ENCODE peak calls at places on chromosomes 13 and 19, in seven cellular contexts. I is transverse colon; H is testis; S is CD8-positive, alpha-beta T cell; J is right lobe of liver; Z is uterus; Y is A549. L is an unnamed sample.

GRCh38 chr19:33199441-33200265 is 5.5 kb downstream of the LRP3 start:
- DNase-seq in I (no peak), H (no peak), S (no peak), J (no peak), Z (no peak), Y (no peak), L (no peak)

GRCh38 chr19:42285546-42285945 is 16.4 kb upstream of the PRR19 start:
- DNase-seq in I (no peak), H (no peak), S (no peak), J (peak; percentile 51), Z (peak; percentile 36), Y (no peak), L (no peak)

GRCh38 chr13:40206241-40207109 is 460.0 kb downstream of the FOXO1 start:
- DNase-seq in I (no peak), H (no peak), S (peak; percentile 84), J (no peak), Z (no peak), Y (no peak), L (no peak)

GRCh38 chr19:8042900-8043299 is 9.7 kb upstream of the CCL25 start:
- DNase-seq in I (no peak), H (no peak), S (no peak), J (no peak), Z (no peak), Y (no peak), L (no peak)

GRCh38 chr19:11480927-11481776 is at the start of gene ELAVL3:
- DNase-seq in I (no peak), H (no peak), S (no peak), J (no peak), Z (no peak), Y (no peak), L (no peak)

GRCh38 chr13:29284726-29285125 is 310.8 kb downstream of the SLC7A1 start:
- DNase-seq in I (no peak), H (no peak), S (no peak), J (no peak), Z (no peak), Y (no peak), L (no peak)

GRCh38 chr19:7897289-7897688 is 6.4 kb upstream of the MAP2K7 start:
- DNase-seq in I (no peak), H (no peak), S (no peak), J (peak; percentile 76), Z (no peak), Y (no peak), L (no peak)

GRCh38 chr19:54188224-54188871 is 1.0 kb downstream of the MBOAT7 start:
- DNase-seq in I (no peak), H (peak; percentile 35), S (no peak), J (no peak), Z (no peak), Y (peak; percentile 41), L (no peak)

GRCh38 chr13:110525328-110526319 is 35.9 kb downstream of the RAB20 start:
- DNase-seq in I (peak; percentile 46), H (peak; percentile 87), S (no peak), J (peak; percentile 57), Z (no peak), Y (no peak), L (no peak)

GRCh38 chr13:59480398-59480797 is 683.3 kb downstream of the DIAPH3 start:
- DNase-seq in I (no peak), H (no peak), S (no peak), J (no peak), Z (no peak), Y (no peak), L (peak; percentile 41)

GRCh38 chr13:93727301-93728141 is 500.9 kb downstream of the GPC6 start:
- DNase-seq in I (no peak), H (no peak), S (no peak), J (no peak), Z (no peak), Y (no peak), L (peak; percentile 4)

GRCh38 chr13:48155850-48156249 is 60.9 kb upstream of the MED4 start:
- DNase-seq in I (no peak), H (no peak), S (no peak), J (no peak), Z (no peak), Y (peak; percentile 23), L (peak; percentile 41)

GRCh38 chr13:33490461-33491327 is 205.1 kb upstream of the STARD13 start:
- DNase-seq in I (no peak), H (no peak), S (no peak), J (no peak), Z (no peak), Y (no peak), L (no peak)

GRCh38 chr13:50080856-50081105 is 65.5 kb downstream of the KCNRG start:
- DNase-seq in I (no peak), H (no peak), S (no peak), J (no peak), Z (no peak), Y (no peak), L (no peak)

GRCh38 chr13:110402301-110403069 is 95.4 kb downstream of the COL4A2 start:
- DNase-seq in I (no peak), H (no peak), S (no peak), J (no peak), Z (no peak), Y (no peak), L (no peak)

GRCh38 chr19:4363571-4364304 is 20.4 kb downstream of the MPND start:
- DNase-seq in I (no peak), H (no peak), S (no peak), J (no peak), Z (no peak), Y (no peak), L (no peak)

GRCh38 chr13:32731576-32731975 is 145.3 kb downstream of the PDS5B start:
- DNase-seq in I (no peak), H (no peak), S (no peak), J (no peak), Z (no peak), Y (peak; percentile 44), L (no peak)

GRCh38 chr19:44512326-44513298 is 12.3 kb upstream of the ZNF180 start:
- DNase-seq in I (peak; percentile 14), H (peak; percentile 74), S (no peak), J (no peak), Z (no peak), Y (peak; percentile 79), L (peak; percentile 56)

GRCh38 chr19:52237771-52238400 is 31.5 kb upstream of the ZNF766 start:
- DNase-seq in I (peak; percentile 59), H (peak; percentile 68), S (peak; percentile 75), J (no peak), Z (peak; percentile 68), Y (peak; percentile 69), L (peak; percentile 81)

GRCh38 chr19:40521276-40521675 is 54.5 kb downstream of the SPTBN4 start:
- DNase-seq in I (no peak), H (no peak), S (no peak), J (no peak), Z (no peak), Y (peak; percentile 83), L (peak; percentile 56)

GRCh38 chr19:10713317-10713716 is 4.6 kb upstream of the DNM2 start:
- DNase-seq in I (peak; percentile 84), H (no peak), S (no peak), J (no peak), Z (no peak), Y (no peak), L (no peak)

GRCh38 chr13:98910501-98910951 is 67.3 kb downstream of the DOCK9 start:
- DNase-seq in I (no peak), H (no peak), S (no peak), J (no peak), Z (no peak), Y (peak; percentile 44), L (no peak)

GRCh38 chr13:110690516-110690915 is 15.4 kb downstream of the CARS2 start:
- DNase-seq in I (no peak), H (no peak), S (peak; percentile 41), J (no peak), Z (no peak), Y (no peak), L (no peak)

GRCh38 chr13:107642841-107643240 is 572.5 kb downstream of the LIG4 start:
- DNase-seq in I (no peak), H (no peak), S (no peak), J (no peak), Z (no peak), Y (no peak), L (no peak)

GRCh38 chr13:40983269-40983668 is 35.8 kb downstream of the ELF1 start:
- DNase-seq in I (no peak), H (no peak), S (no peak), J (no peak), Z (no peak), Y (no peak), L (no peak)

GRCh38 chr19:34253711-34254551 is 423 bp upstream of the GARRE1 start:
- DNase-seq in I (peak; percentile 92), H (no peak), S (peak; percentile 91), J (peak; percentile 92), Z (peak; percentile 83), Y (no peak), L (peak; percentile 76)

GRCh38 chr19:46925548-46925950 is 64.8 kb downstream of the ARHGAP35 start:
- DNase-seq in I (peak; percentile 51), H (no peak), S (no peak), J (no peak), Z (no peak), Y (peak; percentile 85), L (no peak)
- H3K27ac ChIP-seq in I (peak overlapping the region; percentile 79), H (no peak overlapping the region), S (no peak overlapping the region), J (peak overlapping the region; percentile 52), Z (no peak overlapping the region), Y (peak overlapping the region; percentile 66), L (no peak overlapping the region)

GRCh38 chr13:105139048-105139379 is 1396.4 kb downstream of the EFNB2 start:
- DNase-seq in I (no peak), H (no peak), S (no peak), J (no peak), Z (no peak), Y (no peak), L (no peak)
- H3K27ac ChIP-seq in I (peak overlapping the region; percentile 66), H (no peak overlapping the region), S (peak overlapping the region; percentile 78), J (no peak overlapping the region), Z (no peak overlapping the region), Y (no peak overlapping the region), L (no peak overlapping the region)

GRCh38 chr13:23652909-23653726 is 82.9 kb downstream of the TNFRSF19 start:
- DNase-seq in I (no peak), H (no peak), S (no peak), J (no peak), Z (no peak), Y (no peak), L (no peak)
- H3K27ac ChIP-seq in I (no peak overlapping the region), H (no peak overlapping the region), S (no peak overlapping the region), J (no peak overlapping the region), Z (no peak overlapping the region), Y (no peak overlapping the region), L (no peak overlapping the region)

GRCh38 chr13:36054041-36054440 is 77.1 kb downstream of the DCLK1 start:
- DNase-seq in I (no peak), H (no peak), S (no peak), J (no peak), Z (no peak), Y (no peak), L (no peak)

GRCh38 chr13:36057041-36057440 is 74.1 kb downstream of the DCLK1 start:
- DNase-seq in I (no peak), H (no peak), S (no peak), J (no peak), Z (no peak), Y (no peak), L (peak; percentile 39)

GRCh38 chr13:36046672-36047071 is 84.5 kb downstream of the DCLK1 start:
- DNase-seq in I (no peak), H (no peak), S (no peak), J (no peak), Z (no peak), Y (no peak), L (no peak)

DNA sequence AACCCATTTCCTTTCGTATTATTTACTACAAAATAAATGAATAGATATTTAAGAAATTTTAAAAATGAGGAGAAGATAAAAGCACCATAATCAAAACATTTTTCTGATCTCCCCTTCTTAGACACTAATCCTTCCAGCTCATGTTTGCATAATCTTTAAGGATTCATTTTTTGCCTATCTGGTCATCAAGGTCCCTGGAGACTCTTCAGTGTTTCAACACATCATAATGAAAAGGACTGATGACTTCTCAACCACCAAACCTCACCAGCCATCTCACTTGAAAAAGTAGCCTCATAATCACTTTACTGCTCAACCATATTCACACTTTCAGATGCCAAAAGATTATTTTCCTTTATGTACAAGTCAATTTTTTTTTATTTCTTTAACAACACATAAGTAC is 80.1 kb downstream of the DCLK1 start:
- DNase-seq in I (no peak), H (no peak), S (no peak), J (no peak), Z (no peak), Y (no peak), L (no peak)
- H3K27ac ChIP-seq in I (no peak overlapping the region), H (no peak overlapping the region), S (no peak overlapping the region), J (no peak overlapping the region), Z (no peak overlapping the region), Y (no peak overlapping the region), L (no peak overlapping the region)